ENCODE peak calls at places on chromosomes 1 and 21, in four cellular contexts. F is WTC11; W is tibial nerve; J is stimulated activated CD8-positive, alpha-beta memory T cell treated with anti-CD3 and anti-CD28 coated beads, Interleukin-15, amount 100 ng/mL, for 24 hours. C is an unnamed sample.

GRCh38 chr1:151311589-151312331 is 15.5 kb downstream of the PI4KB start:
- DNase-seq in F (no peak), W (peak; percentile 61), J (no peak), C (peak; percentile 79)

GRCh38 chr1:31753623-31754349 is 10.4 kb downstream of the ADGRB2 start:
- DNase-seq in F (no peak), W (peak; percentile 34), J (no peak), C (no peak)

GRCh38 chr1:156748670-156749428 is 2.6 kb downstream of the HDGF start:
- DNase-seq in F (no peak), W (peak; percentile 42), J (no peak), C (no peak)

GRCh38 chr21:44833663-44834062 is 15.8 kb upstream of the SUMO3 start:
- DNase-seq in F (no peak), W (no peak), J (no peak), C (no peak)

GRCh38 chr1:54603241-54603640 is 20.1 kb downstream of the FAM151A start:
- DNase-seq in F (no peak), W (no peak), J (no peak), C (no peak)

GRCh38 chr1:78263946-78264345 is 218.2 kb downstream of the GIPC2 start:
- DNase-seq in F (no peak), W (no peak), J (no peak), C (no peak)

GRCh38 chr21:25582888-25583287 is 24.4 kb downstream of the MRPL39 start:
- DNase-seq in F (no peak), W (no peak), J (no peak), C (no peak)

GRCh38 chr1:73813726-73814125 is 384.2 kb downstream of the LRRIQ3 start:
- DNase-seq in F (no peak), W (no peak), J (no peak), C (no peak)

C was measured in brain pericyte.